ENCODE peak calls at places on chromosomes 5 and 9, in six cellular contexts. Y is MM.1S, E is WTC11, H is natural killer cell, X is brain microvascular endothelial cell, N is AG09309. R is an unnamed sample.

GRCh38 chr5:60703944-60704343 is 4.0 kb upstream of the DEPDC1B start:
- DNase-seq in X (no peak), N (no peak), H (no peak), Y (no peak), E (no peak), R (no peak)

GRCh38 chr5:32850792-32851191 is 139.7 kb downstream of the NPR3 start:
- DNase-seq in Y (no peak), N (no peak), X (no peak), H (no peak), E (no peak), R (no peak)

GRCh38 chr5:124057815-124058231 is 545.8 kb downstream of the CSNK1G3 start:
- DNase-seq in Y (no peak), X (no peak), N (no peak), H (no peak), E (no peak), R (no peak)

GRCh38 chr5:83837261-83837894 is 116.7 kb upstream of the HAPLN1 start:
- DNase-seq in Y (no peak), X (no peak), H (no peak), N (no peak), E (no peak), R (no peak)

GRCh38 chr9:91043041-91043740 is 241.6 kb downstream of the SYK start:
- DNase-seq in Y (no peak), N (no peak), E (no peak), H (no peak), X (no peak), R (no peak)

GRCh38 chr9:133955821-133956411 is 36.2 kb downstream of the VAV2 start:
- DNase-seq in Y (no peak), N (no peak), H (no peak), X (no peak), E (peak; percentile 66), R (peak; percentile 85)

GRCh38 chr5:140221697-140222223 is 46.8 kb downstream of the CYSTM1 start:
- DNase-seq in H (no peak), N (peak; percentile 35), E (no peak), X (peak; percentile 73), Y (peak; percentile 41), R (no peak)

GRCh38 chr5:12322042-12322441 is 417.8 kb upstream of the CTNND2 start:
- DNase-seq in E (no peak), Y (no peak), H (no peak), X (no peak), N (no peak), R (no peak)

GRCh38 chr9:3525088-3525835 is 539 bp downstream of the RFX3 start:
- DNase-seq in H (no peak), E (peak; percentile 31), N (no peak), Y (peak; percentile 13), X (no peak), R (no peak)

GRCh38 chr5:102778478-102778877 is 23.4 kb downstream of the PAM start:
- DNase-seq in Y (no peak), X (peak; percentile 45), E (no peak), N (peak; percentile 63), H (no peak), R (no peak)

DNA sequence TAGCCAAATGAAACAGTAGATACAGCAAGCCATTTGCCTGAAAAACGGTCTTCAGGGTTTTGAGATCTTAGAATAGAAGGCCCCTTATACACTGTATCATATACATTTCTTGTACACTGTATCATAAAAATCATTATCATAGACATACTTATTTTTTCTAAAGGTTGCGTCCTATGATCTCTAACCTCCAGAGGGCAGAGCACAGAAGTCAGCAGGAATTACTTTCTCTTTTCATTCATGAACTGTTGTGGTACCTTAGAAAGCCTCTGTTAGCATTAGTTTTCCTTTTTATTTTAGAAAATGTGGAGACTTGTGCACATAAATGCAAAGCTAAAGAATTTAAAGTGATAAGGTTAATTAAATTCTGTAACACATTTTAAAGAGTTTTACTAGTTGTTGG is 115.4 kb downstream of the OXCT1 start:
- DNase-seq in Y (peak; percentile 51), X (no peak), H (no peak), N (no peak), E (no peak), R (no peak)
- TF ChIP-seq CTCF in Y (peak; percentile 46), X (no peak), H (no peak), N (peak; percentile 19), E (no peak), R (no peak)

GRCh38 chr9:119924736-119925135 is 555.5 kb upstream of the BRINP1 start:
- DNase-seq in N (no peak), E (no peak), Y (no peak), H (no peak), X (no peak), R (no peak)
- TF ChIP-seq CTCF in N (no peak), E (no peak), Y (no peak), H (no peak), X (no peak), R (no peak)

GRCh38 chr5:65721775-65722574 is at the start of the genes NLN and SGTB:
- DNase-seq in E (peak; percentile 81), H (peak; percentile 84), N (no peak), X (peak; percentile 63), Y (peak; percentile 79), R (peak; percentile 97)
- TF ChIP-seq CTCF in E (no peak), H (no peak), N (no peak), X (no peak), Y (no peak), R (no peak)

GRCh38 chr9:128497824-128498610 is 6.5 kb upstream of the GLE1 start:
- DNase-seq in N (no peak), X (no peak), E (no peak), H (no peak), Y (no peak), R (no peak)

GRCh38 chr9:128495804-128496417 is 8.6 kb upstream of the GLE1 start:
- DNase-seq in X (no peak), Y (no peak), H (no peak), E (peak; percentile 20), N (no peak), R (no peak)

GRCh38 chr9:128503870-128504269 is 649 bp upstream of the GLE1 start:
- DNase-seq in E (no peak), Y (peak; percentile 36), X (peak; percentile 13), H (no peak), N (no peak), R (no peak)

GRCh38 chr9:128498911-128499310 is 5.6 kb upstream of the GLE1 start:
- DNase-seq in N (no peak), Y (no peak), H (no peak), E (no peak), X (no peak), R (no peak)

GRCh38 chr9:128499920-128500319 is 4.6 kb upstream of the GLE1 start:
- DNase-seq in X (no peak), E (no peak), Y (no peak), H (no peak), N (no peak), R (no peak)
- TF ChIP-seq CTCF in X (no peak), E (no peak), Y (no peak), H (no peak), N (no peak), R (no peak)

DNA sequence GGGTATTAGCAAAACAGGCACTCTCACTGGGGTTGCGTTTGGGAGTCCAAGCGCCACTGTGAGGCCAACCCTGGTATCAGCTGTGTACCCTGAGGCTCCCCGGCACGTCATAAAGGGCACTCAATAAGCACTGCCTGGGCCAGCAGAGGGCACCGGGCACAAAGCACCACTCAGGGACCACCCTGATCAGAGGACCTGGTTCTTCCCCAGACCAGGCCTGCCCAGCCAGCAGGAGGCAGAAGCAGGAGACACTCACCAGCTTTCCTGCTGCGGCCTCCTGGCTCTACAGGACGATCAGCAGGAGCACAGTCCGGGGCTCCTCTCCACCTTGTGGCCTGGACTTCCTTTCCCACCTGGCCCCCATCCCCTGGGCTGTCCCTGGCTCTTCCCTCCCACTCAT is 12.6 kb downstream of the MGAT1 start:
- DNase-seq in H (no peak), Y (no peak), N (no peak), X (no peak), E (peak; percentile 60), R (no peak)
- TF ChIP-seq CTCF in H (no peak), Y (no peak), N (no peak), X (peak; percentile 23), E (no peak), R (no peak)

GRCh38 chr5:54040773-54041172 is 269.6 kb downstream of the ARL15 start:
- DNase-seq in E (no peak), X (no peak), Y (no peak), N (no peak), H (no peak), R (no peak)
- TF ChIP-seq CTCF in E (no peak), X (no peak), Y (no peak), N (no peak), H (no peak), R (no peak)

DNA sequence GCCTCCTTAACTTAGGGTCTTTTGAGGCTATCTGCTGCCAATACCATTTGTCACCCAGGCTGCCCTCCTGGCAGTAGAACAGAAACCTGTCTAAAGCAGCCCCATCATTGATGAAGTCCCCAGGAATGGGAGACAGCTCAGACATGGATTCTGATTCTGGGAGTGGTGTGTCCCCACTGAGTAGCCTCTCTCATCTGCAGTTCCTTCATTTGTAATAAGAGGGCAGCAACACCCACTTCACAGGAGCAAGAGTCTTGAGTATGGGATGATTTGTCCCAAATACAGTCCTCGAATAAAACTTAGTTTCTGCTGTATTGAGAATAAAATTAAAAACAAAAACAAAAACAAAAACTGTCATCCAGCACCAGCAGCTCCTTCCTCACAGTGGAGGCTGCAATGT is 167.6 kb downstream of the ASTN2 start:
- DNase-seq in X (no peak), Y (no peak), E (no peak), N (no peak), H (no peak), R (peak; percentile 4)
- TF ChIP-seq CTCF in X (no peak), Y (no peak), E (peak; percentile 16), N (no peak), H (no peak), R (peak; percentile 31)

R was measured in GM13976.